ENCODE peak calls at places on chromosomes 6 and 20, in four cellular contexts. M, C, U and E are unnamed samples.

GRCh38 chr20:23639490-23639958 is 1.8 kb upstream of the CST3 start:
- DNase-seq in M (no peak), U (no peak), C (no peak), E (no peak)

GRCh38 chr20:63626424-63627128 is at the start of gene GMEB2:
- DNase-seq in U (peak; percentile 86), C (peak; percentile 90), M (no peak), E (no peak)

GRCh38 chr6:157885211-157885788 is 62.3 kb downstream of the SNX9 start:
- DNase-seq in M (no peak), U (no peak), C (no peak), E (no peak)

GRCh38 chr6:109687271-109687721 is 3.7 kb downstream of the AK9 start:
- DNase-seq in U (no peak), C (peak; percentile 60), M (no peak), E (no peak)

GRCh38 chr6:165580139-165580538 is 82.9 kb downstream of the PDE10A start:
- DNase-seq in C (no peak), U (no peak), M (no peak), E (no peak)

GRCh38 chr6:106495014-106495413 is 134.3 kb downstream of the RTN4IP1 start:
- DNase-seq in U (no peak), C (no peak), M (no peak), E (no peak)

GRCh38 chr20:15616626-15617025 is 956.6 kb downstream of the KIF16B start:
- DNase-seq in M (no peak), U (no peak), C (no peak), E (no peak)

GRCh38 chr6:150142304-150142656 is 564 bp upstream of the PPP1R14C start:
- DNase-seq in U (peak; percentile 25), M (no peak), C (peak; percentile 81), E (no peak)

GRCh38 chr20:32597714-32598113 is 12.6 kb upstream of the NOL4L start:
- DNase-seq in U (no peak), C (no peak), M (no peak), E (no peak)

GRCh38 chr6:84892666-84893065 is 128.3 kb upstream of the TBX18 start:
- DNase-seq in C (no peak), U (no peak), M (no peak), E (no peak)

GRCh38 chr20:1935696-1936366 is 40.6 kb downstream of the SIRPA start:
- DNase-seq in C (no peak), U (peak; percentile 73), M (no peak), E (no peak)

GRCh38 chr6:149651056-149651455 is 2.5 kb upstream of the KATNA1 start:
- DNase-seq in C (no peak), M (no peak), U (no peak), E (no peak)

GRCh38 chr20:44780226-44780625 is 30.1 kb downstream of the RIMS4 start:
- DNase-seq in C (peak; percentile 76), U (peak; percentile 40), M (no peak), E (no peak)

GRCh38 chr20:57214948-57215347 is 51.5 kb downstream of the BMP7 start:
- DNase-seq in M (no peak), U (no peak), C (peak; percentile 66), E (no peak)

GRCh38 chr20:44702776-44703175 is 12.4 kb upstream of the CCN5 start:
- DNase-seq in U (peak; percentile 88), M (peak; percentile 19), C (peak; percentile 80), E (peak; percentile 68)

GRCh38 chr20:45044084-45044573 is 56.8 kb downstream of the KCNS1 start:
- DNase-seq in M (no peak), C (no peak), U (no peak), E (no peak)

GRCh38 chr20:41177636-41178035 is 40.3 kb downstream of the PLCG1 start:
- DNase-seq in C (peak; percentile 98), U (peak; percentile 75), M (no peak), E (peak; percentile 97)

GRCh38 chr6:157528931-157529653 is 148.1 kb downstream of the ZDHHC14 start:
- DNase-seq in M (no peak), U (no peak), C (no peak), E (no peak)

GRCh38 chr6:92589970-92590369 is 829.4 kb downstream of the EPHA7 start:
- DNase-seq in U (no peak), M (no peak), C (no peak), E (no peak)

GRCh38 chr6:150006961-150007464 is 18.3 kb downstream of the RAET1L start:
- DNase-seq in U (no peak), C (no peak), M (no peak), E (no peak)

GRCh38 chr6:156848533-156848932 is 71.4 kb downstream of the ARID1B start:
- DNase-seq in U (peak; percentile 87), C (no peak), M (no peak), E (peak; percentile 74)

GRCh38 chr6:39666706-39667489 is 58.3 kb downstream of the KIF6 start:
- DNase-seq in C (no peak), U (no peak), M (no peak), E (no peak)

GRCh38 chr6:25954756-25955155 is 7.8 kb upstream of the TRIM38 start:
- DNase-seq in U (no peak), C (no peak), M (no peak), E (no peak)

GRCh38 chr20:50138479-50139393 is 14.8 kb downstream of the PEDS1 start:
- DNase-seq in M (no peak), C (no peak), U (no peak), E (no peak)

DNA sequence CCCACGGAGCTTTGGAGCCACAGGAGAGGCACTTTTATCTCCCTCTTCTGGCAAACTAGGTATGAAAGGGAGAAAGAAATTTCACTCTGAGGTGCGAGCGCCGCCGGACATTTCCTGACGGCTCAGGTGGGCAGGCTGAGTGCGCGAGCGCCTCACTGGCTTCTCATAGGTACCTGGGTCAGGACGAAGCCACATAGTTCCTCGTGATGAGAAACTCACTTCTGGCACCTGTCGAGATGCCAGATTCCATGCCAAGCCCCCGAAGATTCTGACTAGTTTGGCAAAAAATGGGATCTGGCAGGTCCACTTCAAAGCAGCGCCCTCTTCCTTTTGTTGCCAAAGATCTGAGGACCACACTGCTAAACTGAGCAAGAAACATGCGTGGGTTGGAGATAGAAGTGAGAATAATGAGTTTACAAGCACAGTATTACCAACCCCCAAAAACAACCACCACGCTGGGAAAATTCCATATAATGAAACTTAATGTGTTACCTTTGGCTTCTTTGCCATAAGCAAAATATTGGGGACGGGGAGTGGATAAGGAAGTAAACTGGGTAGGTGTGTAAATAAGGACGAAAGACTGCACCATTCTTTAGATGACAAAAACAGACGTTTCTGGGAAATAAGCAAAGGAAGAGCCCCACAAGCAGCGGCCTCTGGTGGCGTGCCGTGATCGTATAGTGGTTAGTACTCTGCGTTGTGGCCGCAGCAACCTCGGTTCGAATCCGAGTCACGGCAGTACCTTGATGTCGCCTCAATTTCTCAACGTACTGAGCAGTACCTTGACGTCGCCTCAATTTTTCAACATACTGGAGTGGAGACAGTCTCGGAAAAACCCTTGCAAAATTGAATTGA is 89.8 kb upstream of the PRSS16 start:
- DNase-seq in M (no peak), C (no peak), U (peak; percentile 68), E (peak; percentile 83)
- H3K4me3 ChIP-seq in M (peak overlapping the region; percentile 47), C (peak overlapping the region; percentile 37), U (peak overlapping the region; percentile 2), E (peak overlapping the region; percentile 69)

GRCh38 chr20:36097331-36097730 is 57.2 kb upstream of the EPB41L1 start:
- DNase-seq in U (no peak), C (no peak), M (no peak), E (no peak)

GRCh38 chr20:36099106-36099505 is 55.4 kb upstream of the EPB41L1 start:
- DNase-seq in C (no peak), U (no peak), M (no peak), E (no peak)

GRCh38 chr20:36096404-36096799 is 58.1 kb upstream of the EPB41L1 start:
- DNase-seq in U (no peak), M (no peak), C (no peak), E (no peak)

GRCh38 chr20:36097751-36098151 is 56.8 kb upstream of the EPB41L1 start:
- DNase-seq in M (no peak), U (no peak), C (no peak), E (no peak)

GRCh38 chr20:36098364-36098763 is 56.2 kb upstream of the EPB41L1 start:
- DNase-seq in C (no peak), U (peak; percentile 35), M (no peak), E (peak; percentile 74)
- H3K4me1 ChIP-seq in C (peaks cover 20% of the 10 kb centered on the region), U (peaks cover 7% of the 10 kb centered on the region), M (peaks cover 20% of the 10 kb centered on the region), E (peaks cover 31% of the 10 kb centered on the region)

DNA sequence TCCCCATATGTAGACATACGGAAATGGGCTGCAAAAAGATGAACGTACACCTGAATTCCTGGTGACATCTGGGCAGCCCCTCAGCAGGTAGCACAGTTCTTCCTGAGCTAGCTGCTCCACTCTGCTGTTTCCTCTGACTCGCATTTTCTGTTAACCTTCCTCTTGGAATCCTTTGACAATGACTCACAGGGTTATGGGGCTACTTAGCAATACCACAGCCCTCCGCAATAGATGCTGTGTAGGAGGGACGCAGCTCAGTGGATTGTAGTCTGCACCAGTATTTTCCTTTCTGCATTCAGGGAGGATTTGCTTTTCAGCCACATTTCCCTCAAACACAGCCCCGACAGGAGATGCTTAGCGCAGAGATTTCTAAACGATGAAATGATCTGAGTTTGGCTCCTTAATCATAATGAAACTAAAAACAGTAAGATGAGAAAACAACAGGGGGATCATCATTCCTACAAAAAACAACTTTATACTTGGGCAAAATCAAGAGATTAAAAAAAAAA is 12.4 kb downstream of the BACH2 start:
- DNase-seq in M (no peak), C (no peak), U (no peak), E (no peak)
- TF ChIP-seq CTCF in M (no peak), C (no peak), U (no peak), E (peak; percentile 9)

DNA sequence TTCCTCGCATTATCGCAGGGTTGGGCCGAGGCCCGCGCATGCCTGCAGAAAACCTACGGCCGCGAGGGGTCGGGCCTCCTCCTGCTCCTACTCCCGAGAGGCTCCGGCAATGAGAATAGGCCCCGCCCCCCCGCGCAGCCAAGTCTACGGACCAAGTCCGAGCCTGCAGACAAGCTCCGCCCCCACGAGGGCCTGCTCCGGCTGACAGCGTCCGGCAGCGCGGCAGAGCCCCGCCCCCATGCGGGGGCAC is 3.1 kb upstream of the GPSM3 start:
- DNase-seq in C (peak; percentile 100), U (peak; percentile 100), M (peak; percentile 100), E (peak; percentile 100)
- H3K4me3 ChIP-seq in C (peak overlapping the region; percentile 50), U (peak overlapping the region; percentile 78), M (peak overlapping the region; percentile 96), E (peak overlapping the region; percentile 88)